ENCODE peak calls at places on chromosome 2, in five cellular contexts. P, G, L, W and Y are unnamed samples.

GRCh38 chr2:28172114-28172898 is 220.4 kb upstream of the FOSL2 start:
- DNase-seq in W (no peak), L (peak), P (no peak), G (peak), Y (no peak)

GRCh38 chr2:218033208-218033589 is 30.4 kb upstream of the TNS1 start:
- DNase-seq in G (no peak), L (no peak), W (no peak), P (no peak), Y (no peak)

GRCh38 chr2:130936451-130936850 is 99.7 kb downstream of the ARHGEF4 start:
- DNase-seq in G (no peak), L (no peak), W (no peak), P (no peak), Y (no peak)

GRCh38 chr2:100059638-100060037 is 82.8 kb downstream of the AFF3 start:
- DNase-seq in W (no peak), L (no peak), G (no peak), P (no peak), Y (no peak)

GRCh38 chr2:10302479-10303173 is at the start of gene HPCAL1:
- DNase-seq in G (peak), W (peak), P (peak), L (peak), Y (no peak)

GRCh38 chr2:134771313-134771801 is 52.6 kb upstream of the TMEM163 start:
- DNase-seq in G (no peak), P (no peak), W (no peak), L (no peak), Y (no peak)

GRCh38 chr2:21055451-21055850 is 11.6 kb upstream of the APOB start:
- DNase-seq in P (no peak), W (no peak), G (no peak), L (no peak), Y (no peak)

GRCh38 chr2:43070676-43071491 is 155.5 kb downstream of the ZFP36L2 start:
- DNase-seq in W (no peak), L (no peak), P (no peak), G (no peak), Y (no peak)

GRCh38 chr2:182740681-182741080 is 24.6 kb downstream of the DNAJC10 start:
- DNase-seq in L (no peak), W (no peak), G (no peak), P (no peak), Y (no peak)

GRCh38 chr2:196331143-196331542 is 159.8 kb upstream of the STK17B start:
- DNase-seq in L (peak), G (peak), W (no peak), P (no peak), Y (peak)

GRCh38 chr2:33238111-33238510 is 238.3 kb upstream of the RASGRP3 start:
- DNase-seq in L (peak), G (peak), P (no peak), W (no peak), Y (no peak)

GRCh38 chr2:63058742-63059433 is 8.3 kb downstream of the OTX1 start:
- DNase-seq in G (no peak), P (no peak), L (no peak), W (peak), Y (no peak)

GRCh38 chr2:11784747-11785610 is 38.5 kb downstream of the LPIN1 start:
- DNase-seq in G (peak), P (no peak), L (peak), W (peak), Y (no peak)

GRCh38 chr2:66553370-66553769 is 118.4 kb downstream of the MEIS1 start:
- DNase-seq in L (no peak), W (no peak), G (no peak), P (no peak), Y (no peak)

GRCh38 chr2:239311132-239312040 is 89.4 kb downstream of the HDAC4 start:
- DNase-seq in W (peak), P (peak), G (no peak), L (no peak), Y (no peak)

GRCh38 chr2:167785606-167786005 is 461.8 kb downstream of the STK39 start:
- DNase-seq in W (no peak), L (no peak), G (peak), P (no peak), Y (no peak)

GRCh38 chr2:101040761-101041160 is 38.7 kb downstream of the RPL31 start:
- DNase-seq in W (no peak), L (no peak), P (no peak), G (no peak), Y (no peak)

GRCh38 chr2:70190086-70190412 is 770 bp downstream of the C2orf42 start:
- DNase-seq in G (no peak), W (peak), P (no peak), L (peak), Y (peak)

GRCh38 chr2:226609361-226609760 is 190.3 kb downstream of the IRS1 start:
- DNase-seq in P (no peak), L (peak), W (no peak), G (peak), Y (peak)

GRCh38 chr2:149087751-149088150 is 49.3 kb downstream of the LYPD6B start:
- DNase-seq in L (no peak), W (no peak), P (no peak), G (no peak), Y (no peak)

GRCh38 chr2:128584296-128584900 is 265.7 kb upstream of the HS6ST1 start:
- DNase-seq in L (peak), P (no peak), W (no peak), G (peak), Y (peak)

GRCh38 chr2:98637401-98638144 is 29.2 kb downstream of the UNC50 start:
- DNase-seq in W (peak), P (no peak), L (no peak), G (no peak), Y (no peak)

GRCh38 chr2:218405365-218406208 is 5.9 kb downstream of the CTDSP1 start:
- DNase-seq in L (no peak), P (no peak), W (peak), G (no peak), Y (no peak)

GRCh38 chr2:99682280-99683060 is 192.7 kb upstream of the REV1 start:
- DNase-seq in P (no peak), G (peak), L (peak), W (no peak), Y (no peak)

GRCh38 chr2:122078451-122078850 is 323.0 kb downstream of the TSN start:
- DNase-seq in L (peak), P (no peak), W (no peak), G (peak), Y (no peak)

GRCh38 chr2:179239194-179239593 is 25.4 kb downstream of the SESTD1 start:
- DNase-seq in L (peak), W (no peak), P (no peak), G (peak), Y (no peak)

GRCh38 chr2:230878599-230878965 is 13.8 kb downstream of the ITM2C start:
- DNase-seq in L (no peak), P (no peak), G (no peak), W (no peak), Y (no peak)